ENCODE peak calls at places on chromosomes 5 and 9, in seven cellular contexts. V, I, H, S, K, E and L are unnamed samples.

GRCh38 chr9:92716557-92716956 is 46.6 kb upstream of the IPPK start:
- DNase-seq in K (peak), S (no peak), I (peak), V (peak), H (peak), E (peak), L (peak)

GRCh38 chr9:69421908-69422801 is 97.1 kb downstream of the ENTREP1 start:
- DNase-seq in H (no peak), E (peak), V (peak), S (peak), I (peak), K (peak), L (peak)

GRCh38 chr5:135395451-135395850 is 3.6 kb downstream of the MACROH2A1 start:
- DNase-seq in K (no peak), E (no peak), H (no peak), I (no peak), S (no peak), V (no peak), L (no peak)

GRCh38 chr5:168409601-168410458 is 76.4 kb upstream of the RARS1 start:
- DNase-seq in V (no peak), S (peak), H (no peak), E (no peak), K (no peak), I (no peak), L (peak)

GRCh38 chr9:110443146-110443877 is 105.6 kb upstream of the TXNDC8 start:
- DNase-seq in V (no peak), H (no peak), S (no peak), K (no peak), I (no peak), E (no peak), L (no peak)

GRCh38 chr5:150458819-150459557 is 9.4 kb upstream of the RPS14 start:
- DNase-seq in K (peak), I (peak), V (peak), S (peak), H (peak), E (peak), L (peak)

GRCh38 chr5:72468606-72469005 is 38.6 kb downstream of the ZNF366 start:
- DNase-seq in V (no peak), H (no peak), K (no peak), E (no peak), I (no peak), S (no peak), L (no peak)

GRCh38 chr5:135553688-135554462 is 18.1 kb upstream of the NEUROG1 start:
- DNase-seq in E (peak), S (no peak), I (peak), V (no peak), K (no peak), H (no peak), L (no peak)

GRCh38 chr9:89038354-89039091 is 47.3 kb downstream of the S1PR3 start:
- DNase-seq in E (no peak), H (no peak), S (no peak), K (peak), V (no peak), I (no peak), L (peak)

GRCh38 chr5:94432499-94432898 is 185.9 kb downstream of the KIAA0825 start:
- DNase-seq in E (no peak), S (no peak), V (no peak), I (no peak), H (no peak), K (peak), L (no peak)

GRCh38 chr9:77857513-77858298 is 173.9 kb downstream of the GNAQ start:
- DNase-seq in V (no peak), H (no peak), K (no peak), E (no peak), S (no peak), I (no peak), L (no peak)

GRCh38 chr9:125337282-125337681 is 75.7 kb downstream of the GAPVD1 start:
- DNase-seq in I (peak), S (no peak), E (no peak), V (no peak), K (no peak), H (no peak), L (no peak)

GRCh38 chr9:96515629-96516470 is 65.9 kb downstream of the HABP4 start:
- DNase-seq in H (no peak), K (peak), E (no peak), S (no peak), V (no peak), I (no peak), L (no peak)

GRCh38 chr5:39016587-39017275 is 57.5 kb downstream of the RICTOR start:
- DNase-seq in V (no peak), E (no peak), I (no peak), H (no peak), K (no peak), S (no peak), L (no peak)

GRCh38 chr5:164002653-164003052 is 497.2 kb downstream of the MAT2B start:
- DNase-seq in I (no peak), V (no peak), E (no peak), K (no peak), H (no peak), S (no peak), L (peak)

GRCh38 chr9:79565245-79565644 is 6.5 kb upstream of the TLE4 start:
- DNase-seq in E (no peak), K (no peak), S (no peak), I (no peak), V (no peak), H (no peak), L (no peak)

GRCh38 chr9:88090151-88090581 is 48.1 kb downstream of the SPATA31C2 start:
- DNase-seq in V (no peak), I (no peak), S (no peak), K (no peak), H (no peak), E (no peak), L (no peak)

GRCh38 chr5:77232959-77233358 is 22.5 kb downstream of the PDE8B start:
- DNase-seq in E (no peak), K (no peak), I (no peak), S (no peak), V (no peak), H (no peak), L (no peak)

GRCh38 chr9:133944746-133945135 is 47.4 kb downstream of the VAV2 start:
- DNase-seq in K (no peak), H (peak), E (no peak), V (peak), S (no peak), I (no peak), L (no peak)

GRCh38 chr9:16170119-16170518 is 617.3 kb downstream of the CCDC171 start:
- DNase-seq in H (no peak), I (no peak), V (no peak), S (no peak), E (no peak), K (no peak), L (no peak)

GRCh38 chr5:157857821-157858526 is 971 bp downstream of the CLINT1 start:
- DNase-seq in E (no peak), S (no peak), H (no peak), V (no peak), I (no peak), K (no peak), L (no peak)

GRCh38 chr9:122389799-122390481 is 19.1 kb downstream of the PTGS1 start:
- DNase-seq in I (no peak), H (no peak), E (peak), V (peak), S (peak), K (no peak), L (no peak)

GRCh38 chr5:99138911-99139310 is 210.1 kb upstream of the CHD1 start:
- DNase-seq in V (no peak), H (no peak), S (no peak), I (no peak), E (no peak), K (no peak), L (no peak)

GRCh38 chr5:73196201-73196600 is 23.2 kb downstream of the TMEM174 start:
- DNase-seq in V (no peak), E (no peak), I (no peak), K (no peak), S (no peak), H (no peak), L (no peak)

GRCh38 chr5:91937121-91937520 is 554.0 kb upstream of the ARRDC3 start:
- DNase-seq in K (no peak), V (no peak), E (no peak), I (no peak), H (no peak), S (no peak), L (no peak)

GRCh38 chr9:27489087-27489876 is 34.8 kb upstream of the IFNK start:
- DNase-seq in H (no peak), V (no peak), E (no peak), S (no peak), I (peak), K (no peak), L (no peak)

GRCh38 chr5:167783145-167783817 is 508.2 kb upstream of the WWC1 start:
- DNase-seq in H (peak), I (no peak), K (peak), S (no peak), V (no peak), E (no peak), L (no peak)

GRCh38 chr5:128539038-128539429 is 989 bp upstream of the FBN2 start:
- DNase-seq in H (no peak), S (no peak), E (no peak), V (no peak), I (no peak), K (no peak), L (no peak)

GRCh38 chr5:10920400-10920799 is 159.4 kb upstream of the DAP start:
- DNase-seq in I (no peak), H (no peak), K (no peak), S (no peak), V (no peak), E (no peak), L (no peak)

GRCh38 chr5:175652741-175653663 is 4.9 kb upstream of the HRH2 start:
- DNase-seq in I (no peak), S (no peak), H (no peak), E (no peak), V (no peak), K (no peak), L (no peak)

GRCh38 chr9:127927457-127928231 is 2.9 kb downstream of the PIP5KL1 start:
- DNase-seq in V (peak), E (peak), S (no peak), H (no peak), I (peak), K (no peak), L (no peak)

GRCh38 chr9:104093647-104094533 is at the start of gene SMC2:
- DNase-seq in H (peak), K (peak), I (peak), V (peak), E (peak), S (peak), L (peak)

GRCh38 chr5:54243483-54244080 is 66.8 kb downstream of the ARL15 start:
- DNase-seq in E (no peak), S (no peak), K (peak), I (peak), V (no peak), H (no peak), L (peak)

GRCh38 chr5:81855576-81855975 is 104.7 kb upstream of the SSBP2 start:
- DNase-seq in E (no peak), V (no peak), I (no peak), K (no peak), S (no peak), H (no peak), L (no peak)

GRCh38 chr9:120877276-120878034 is 467 bp upstream of the PHF19 start:
- DNase-seq in I (peak), K (peak), E (peak), S (peak), H (peak), V (peak), L (peak)

GRCh38 chr9:120875643-120875953 is 1.4 kb downstream of the PHF19 start:
- DNase-seq in I (no peak), V (no peak), K (no peak), E (no peak), H (no peak), S (no peak), L (no peak)

GRCh38 chr9:120878188-120879130 is 1.5 kb upstream of the PHF19 start:
- DNase-seq in S (no peak), V (no peak), H (no peak), I (no peak), E (no peak), K (no peak), L (no peak)

GRCh38 chr9:120875954-120876841 is 790 bp downstream of the PHF19 start:
- DNase-seq in K (peak), H (peak), S (peak), V (peak), I (peak), E (peak), L (peak)

DNA sequence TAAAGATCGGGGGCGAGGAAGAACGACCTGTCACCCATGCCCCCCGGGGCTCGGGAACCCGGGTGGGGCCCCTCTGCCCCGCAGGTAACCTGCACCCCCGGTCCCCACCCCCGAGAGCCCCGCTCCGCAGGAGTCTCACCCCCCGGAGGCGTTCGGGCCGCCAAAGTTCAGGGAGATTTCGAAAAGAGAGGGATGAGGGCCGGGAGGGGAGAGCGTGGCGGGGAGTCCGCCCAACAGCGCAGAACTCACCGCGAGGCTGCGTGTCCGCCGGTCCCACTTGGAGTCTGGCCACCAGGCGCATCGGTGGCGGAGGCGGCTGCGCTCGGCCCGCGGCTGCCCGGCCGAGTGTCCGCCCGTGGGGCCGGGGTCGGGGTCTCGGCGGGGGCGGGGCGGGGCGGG is at the start of gene PHF19:
- DNase-seq in H (peak), E (no peak), S (no peak), I (peak), K (no peak), V (no peak), L (no peak)
- H3K27ac ChIP-seq in H (peak), E (no peak), S (peak), I (no peak), K (peak), V (peak), L (peak)

GRCh38 chr5:138563340-138564118 is 11.7 kb downstream of the HSPA9 start:
- DNase-seq in S (no peak), E (no peak), V (no peak), H (no peak), K (no peak), I (no peak), L (no peak)
- H3K27ac ChIP-seq in S (no peak), E (no peak), V (no peak), H (no peak), K (no peak), I (no peak), L (no peak)

DNA sequence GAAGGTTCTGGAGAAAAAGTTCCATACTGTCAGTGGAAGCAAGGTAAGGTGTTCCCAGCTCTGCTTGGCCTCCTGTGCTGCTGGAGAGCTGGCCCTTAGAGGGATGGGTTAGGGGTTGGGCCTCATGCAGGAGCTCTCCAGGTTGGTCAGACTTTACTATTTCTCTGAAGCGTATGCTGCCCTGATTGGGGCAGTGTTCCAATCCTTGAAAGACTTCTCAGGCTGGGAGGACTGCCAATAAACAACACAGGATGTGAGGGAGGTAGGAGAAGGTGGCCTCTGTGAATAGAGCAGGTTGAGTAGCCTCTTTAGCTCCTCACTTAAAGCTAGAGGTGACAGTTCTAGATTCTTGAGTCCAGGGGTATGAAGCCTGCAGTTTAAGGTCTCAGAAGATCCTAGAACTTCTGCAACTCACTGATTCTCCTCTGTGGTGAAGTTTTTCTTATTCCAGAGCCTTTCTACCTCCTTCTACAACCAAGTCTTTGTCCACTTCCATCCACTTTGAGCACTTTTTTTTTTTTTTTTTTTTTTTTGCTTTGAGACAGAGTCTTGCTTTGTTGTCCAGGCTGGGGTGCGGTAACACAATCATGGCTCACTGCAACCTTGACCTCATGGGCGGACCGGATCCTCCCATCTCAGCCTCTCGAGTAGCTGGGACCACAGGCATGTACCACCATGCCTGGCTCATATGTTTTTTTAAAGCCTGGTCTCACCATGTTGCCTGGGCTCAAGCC is 3.0 kb downstream of the HNRNPAB start:
- DNase-seq in S (peak), I (no peak), K (no peak), E (no peak), V (peak), H (peak), L (peak)
- H3K27ac ChIP-seq in S (peak), I (no peak), K (peak), E (no peak), V (peak), H (no peak), L (no peak)

DNA sequence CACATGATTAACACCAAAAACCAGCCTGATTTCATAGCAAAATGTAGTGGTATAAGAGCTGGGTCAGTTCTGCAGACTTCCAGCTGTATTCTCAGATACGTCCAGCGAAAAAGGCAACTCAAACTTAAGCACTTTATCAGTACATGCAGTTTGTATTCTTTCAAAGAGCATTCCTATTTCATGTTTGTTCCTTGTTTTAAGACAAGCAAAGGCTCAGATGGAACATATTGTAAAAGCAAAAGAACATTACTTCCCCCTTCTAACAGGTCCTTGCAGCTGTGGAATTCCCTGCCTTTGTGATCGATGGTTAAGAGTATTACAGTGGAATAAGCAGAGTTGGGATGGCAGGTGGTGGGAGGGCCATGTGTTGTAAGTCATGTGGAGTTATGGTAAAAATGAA is 86.3 kb upstream of the GRHPR start:
- DNase-seq in V (no peak), H (no peak), K (no peak), I (peak), E (no peak), S (no peak), L (no peak)
- H3K27ac ChIP-seq in V (no peak), H (no peak), K (no peak), I (no peak), E (no peak), S (no peak), L (no peak)

DNA sequence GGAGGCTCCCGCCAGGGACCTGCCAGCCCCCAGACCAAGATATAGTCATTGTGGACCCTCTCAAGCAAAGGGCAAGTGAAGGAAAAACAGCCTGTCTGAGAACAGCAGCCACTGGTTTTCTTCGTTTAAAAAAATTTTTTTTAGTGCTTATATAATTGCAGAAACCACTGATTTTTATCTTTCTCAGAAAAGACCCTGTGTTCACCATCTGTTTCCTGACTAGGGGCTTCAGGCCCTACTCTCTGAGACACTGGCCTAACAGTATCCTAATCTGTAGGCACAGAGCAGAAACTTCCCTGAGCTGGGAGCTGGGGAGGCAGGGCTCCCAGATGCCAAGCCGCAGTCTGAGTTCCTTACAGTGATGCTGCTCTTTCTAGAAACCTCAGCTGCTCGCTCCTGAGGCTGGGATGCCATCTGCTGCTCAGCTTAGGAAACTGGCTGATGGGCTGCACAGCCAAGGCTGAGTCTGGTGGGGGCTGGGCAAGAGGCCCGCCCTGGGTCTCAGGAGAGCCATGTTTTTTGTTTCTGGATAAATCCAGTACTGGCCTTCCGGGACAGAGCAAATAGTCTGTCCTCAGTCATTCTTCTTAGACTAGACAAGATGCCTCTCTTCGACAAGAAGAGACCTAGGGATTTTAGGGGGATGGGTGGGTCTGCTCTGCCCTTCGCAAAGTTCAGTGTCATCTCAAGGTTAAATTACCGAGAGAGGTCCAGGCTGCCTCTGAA is 31.0 kb upstream of the MATR3 start:
- DNase-seq in I (peak), V (peak), E (peak), S (peak), K (peak), H (peak), L (peak)
- H3K27ac ChIP-seq in I (no peak), V (no peak), E (no peak), S (peak), K (peak), H (no peak), L (peak)

GRCh38 chr5:123664961-123665360 is 153.0 kb downstream of the CSNK1G3 start:
- DNase-seq in S (no peak), K (no peak), H (no peak), I (no peak), V (no peak), E (no peak), L (no peak)
- H3K27ac ChIP-seq in S (no peak), K (no peak), H (no peak), I (no peak), V (no peak), E (no peak), L (no peak)

DNA sequence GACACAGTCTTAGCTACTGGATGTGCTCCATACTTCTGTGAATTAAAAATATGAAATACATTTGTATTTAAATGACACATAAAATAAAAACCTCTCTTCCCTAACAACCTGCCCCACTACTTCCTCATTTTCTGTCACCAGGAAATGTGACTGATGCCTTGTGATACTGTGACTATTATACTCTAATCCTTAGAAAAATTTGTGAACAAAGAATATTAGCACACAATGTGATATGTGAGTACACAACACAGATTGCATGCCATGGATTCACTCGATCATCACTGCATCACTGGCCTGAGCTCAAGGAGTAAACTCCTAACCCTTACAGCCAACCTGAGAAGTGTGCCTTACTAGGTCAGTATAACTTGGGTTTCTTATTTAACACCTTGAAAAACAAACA is 281.0 kb downstream of the EFNA5 start:
- DNase-seq in K (no peak), S (no peak), V (no peak), I (no peak), E (no peak), H (no peak), L (no peak)
- H3K27ac ChIP-seq in K (no peak), S (no peak), V (no peak), I (peak), E (no peak), H (no peak), L (no peak)

GRCh38 chr5:133994990-133995333 is 9.8 kb downstream of the VDAC1 start:
- DNase-seq in H (no peak), S (no peak), V (no peak), I (no peak), K (no peak), E (no peak), L (no peak)
- H3K27ac ChIP-seq in H (no peak), S (peak), V (no peak), I (no peak), K (no peak), E (no peak), L (no peak)